ENCODE peak calls at places on chromosomes 2 and 18, in nine cellular contexts. L is GM06990; M is kidney epithelial cell; R is HCT116; I is MM.1S; E is stomach; Y is tibial artery; N is CD8-positive, alpha-beta T cell; H is HL-60. Z is an unnamed sample.

GRCh38 chr2:230411484-230412368 is 4.3 kb upstream of the SP100 start:
- DNase-seq in L (peak; percentile 82), I (peak; percentile 89), Y (peak; percentile 82), N (peak; percentile 49), M (peak; percentile 19), R (no peak), E (peak; percentile 64), H (no peak), Z (peak; percentile 59)

GRCh38 chr2:221097568-221097915 is 474.6 kb downstream of the EPHA4 start:
- DNase-seq in R (no peak), H (no peak), E (no peak), N (no peak), Y (no peak), M (peak; percentile 62), I (no peak), L (no peak), Z (no peak)

GRCh38 chr2:72132981-72133720 is 14.5 kb downstream of the CYP26B1 start:
- DNase-seq in E (no peak), M (no peak), H (no peak), Y (peak; percentile 55), N (no peak), R (no peak), L (no peak), I (no peak), Z (peak; percentile 5)

GRCh38 chr18:46002934-46003333 is 35.8 kb upstream of the EPG5 start:
- DNase-seq in N (no peak), M (no peak), L (no peak), E (no peak), R (no peak), H (no peak), I (no peak), Y (no peak), Z (no peak)

GRCh38 chr2:241108271-241109209 is 6.5 kb upstream of the MTERF4 start:
- DNase-seq in Y (no peak), M (no peak), L (no peak), I (no peak), E (no peak), R (no peak), N (peak; percentile 61), H (no peak), Z (no peak)

GRCh38 chr2:147515213-147515612 is 329.6 kb upstream of the ACVR2A start:
- DNase-seq in L (no peak), N (no peak), E (no peak), Y (no peak), M (no peak), R (no peak), I (no peak), H (no peak), Z (no peak)

GRCh38 chr2:185771396-185771795 is 32.8 kb downstream of the FSIP2 start:
- DNase-seq in H (no peak), L (no peak), R (no peak), Y (no peak), M (no peak), I (no peak), E (no peak), N (no peak), Z (no peak)

GRCh38 chr2:142124706-142125105 is 6.1 kb downstream of the LRP1B start:
- DNase-seq in E (no peak), R (no peak), I (no peak), H (no peak), L (no peak), M (no peak), N (no peak), Y (no peak), Z (no peak)

GRCh38 chr18:43661570-43661969 is 384.3 kb upstream of the SYT4 start:
- DNase-seq in I (peak; percentile 43), Y (no peak), H (no peak), L (no peak), N (no peak), E (no peak), R (no peak), M (peak; percentile 56), Z (peak; percentile 36)

GRCh38 chr2:71892132-71892730 is 255.4 kb downstream of the CYP26B1 start:
- DNase-seq in M (no peak), N (no peak), L (no peak), H (no peak), I (no peak), E (no peak), Y (peak; percentile 31), R (no peak), Z (no peak)

GRCh38 chr2:204655101-204655500 is 109.8 kb downstream of the PARD3B start:
- DNase-seq in I (no peak), H (no peak), Y (no peak), M (no peak), N (no peak), E (no peak), L (no peak), R (no peak), Z (no peak)

GRCh38 chr18:2981212-2981728 is 31.7 kb downstream of the LPIN2 start:
- DNase-seq in E (no peak), M (peak; percentile 92), N (no peak), Y (no peak), L (no peak), H (no peak), I (no peak), R (no peak), Z (no peak)

GRCh38 chr2:198135481-198135934 is 331.1 kb downstream of the PLCL1 start:
- DNase-seq in N (no peak), M (no peak), Y (no peak), I (no peak), H (no peak), L (no peak), R (no peak), E (no peak), Z (no peak)

GRCh38 chr2:122748552-122749011 is 993.1 kb downstream of the TSN start:
- DNase-seq in Y (no peak), L (no peak), M (peak; percentile 29), E (no peak), H (no peak), I (no peak), R (no peak), N (no peak), Z (no peak)

GRCh38 chr18:48785091-48785614 is 165.6 kb downstream of the SMAD7 start:
- DNase-seq in R (no peak), I (peak; percentile 95), M (no peak), Y (peak; percentile 66), H (peak; percentile 50), L (peak; percentile 69), E (no peak), N (no peak), Z (no peak)

GRCh38 chr2:467101-467500 is 179.2 kb upstream of the ALKAL2 start:
- DNase-seq in H (no peak), E (no peak), L (no peak), I (no peak), N (no peak), R (no peak), Y (no peak), M (no peak), Z (no peak)

GRCh38 chr18:69257861-69258458 is 142.7 kb upstream of the DOK6 start:
- DNase-seq in R (no peak), M (peak; percentile 29), N (no peak), I (no peak), E (no peak), Y (no peak), H (no peak), L (no peak), Z (peak; percentile 28)

GRCh38 chr2:58620127-58620526 is 379.0 kb upstream of the FANCL start:
- DNase-seq in H (no peak), I (no peak), E (no peak), L (no peak), M (no peak), R (no peak), N (no peak), Y (no peak), Z (no peak)

GRCh38 chr2:222844323-222844722 is 16.5 kb upstream of the ACSL3 start:
- DNase-seq in N (no peak), H (peak; percentile 59), M (no peak), E (no peak), I (no peak), L (no peak), Y (no peak), R (peak; percentile 32), Z (no peak)

GRCh38 chr2:221911316-221911715 is 339.2 kb upstream of the EPHA4 start:
- DNase-seq in H (peak; percentile 6), E (no peak), M (no peak), I (no peak), L (no peak), N (no peak), Y (no peak), R (no peak), Z (no peak)

GRCh38 chr18:72867721-72868665 is at the start of gene NETO1:
- DNase-seq in M (no peak), R (no peak), L (no peak), E (no peak), H (no peak), Y (no peak), N (no peak), I (no peak), Z (no peak)

GRCh38 chr2:23567382-23567781 is 182.4 kb downstream of the KLHL29 start:
- DNase-seq in Y (no peak), M (no peak), N (no peak), E (no peak), R (no peak), I (no peak), L (no peak), H (no peak), Z (no peak)

GRCh38 chr2:42168459-42169099 is 574 bp upstream of the EML4 start:
- DNase-seq in R (no peak), L (no peak), Y (no peak), I (no peak), E (no peak), N (no peak), M (no peak), H (no peak), Z (peak; percentile 19)

GRCh38 chr18:62715829-62716678 is 713 bp downstream of the PHLPP1 start:
- DNase-seq in M (no peak), N (peak; percentile 61), E (peak; percentile 67), I (peak; percentile 75), L (peak; percentile 76), Y (peak; percentile 79), R (peak; percentile 16), H (peak; percentile 58), Z (peak; percentile 69)
- H3K4me3 ChIP-seq in M (peak overlapping the region; percentile 76), N (peak overlapping the region; percentile 48), E (peak overlapping the region; percentile 80), I (peak overlapping the region; percentile 70), L (peak overlapping the region; percentile 76), Y (peak overlapping the region; percentile 88), R (peak overlapping the region; percentile 66), H (peak overlapping the region; percentile 88), Z (peak overlapping the region; percentile 73)

GRCh38 chr2:143720093-143720664 is 591.0 kb downstream of the ARHGAP15 start:
- DNase-seq in N (no peak), I (no peak), L (no peak), M (no peak), E (no peak), H (no peak), Y (no peak), R (peak; percentile 7), Z (no peak)
- TF ChIP-seq CTCF in N (no peak), I (no peak), L (no peak), M (peak; percentile 23), E (no peak), H (no peak), Y (no peak), R (peak; percentile 35), Z (no peak)

GRCh38 chr18:47331051-47331450 is 79.6 kb upstream of the SKOR2 start:
- DNase-seq in Y (no peak), H (no peak), L (no peak), M (no peak), I (no peak), R (no peak), E (no peak), N (no peak), Z (no peak)
- H3K27me3 ChIP-seq in Y (no peaks in the 10 kb centered on the region), H (no peaks in the 10 kb centered on the region), L (no peaks in the 10 kb centered on the region), M (no peaks in the 10 kb centered on the region), I (no peaks in the 10 kb centered on the region), R (peaks cover 73% of the 10 kb centered on the region), E (no peaks in the 10 kb centered on the region), N (no peaks in the 10 kb centered on the region), Z (no peaks in the 10 kb centered on the region)

GRCh38 chr2:149768320-149768799 is 180.8 kb upstream of the MMADHC start:
- DNase-seq in R (no peak), M (no peak), H (no peak), E (no peak), Y (no peak), I (no peak), N (no peak), L (no peak), Z (no peak)
- H3K4me3 ChIP-seq in R (no peak overlapping the region), M (no peak overlapping the region), H (no peak overlapping the region), E (no peak overlapping the region), Y (no peak overlapping the region), I (no peak overlapping the region), N (no peak overlapping the region), L (no peak overlapping the region), Z (no peak overlapping the region)